ENCODE peak calls at places on chromosomes 6 and 20, in four cellular contexts. M is PC-3, T is HCT116, H is lung. S is an unnamed sample.
A peak's percentile ranks its signal among the peaks of the same experiment; 100 is the strongest.

GRCh38 chr6:154482858-154483257 is 27.6 kb downstream of the CNKSR3 start:
- DNase-seq in M (no peak), T (no peak), H (no peak), S (no peak)

GRCh38 chr6:154614101-154614500 is 103.6 kb upstream of the CNKSR3 start:
- DNase-seq in M (no peak), T (no peak), H (no peak), S (no peak)

GRCh38 chr6:95091823-95092436 is 485.4 kb upstream of the MANEA start:
- DNase-seq in M (peak; percentile 67), T (peak; percentile 57), H (no peak), S (no peak)

GRCh38 chr20:10034717-10035571 is at the start of gene ANKEF1:
- DNase-seq in M (peak; percentile 94), T (peak; percentile 59), H (peak; percentile 85), S (peak; percentile 89)

GRCh38 chr20:31943052-31943471 is 8.8 kb downstream of the PDRG1 start:
- DNase-seq in M (no peak), T (no peak), H (no peak), S (no peak)

GRCh38 chr6:127606131-127606562 is 29.2 kb downstream of the C6orf58 start:
- DNase-seq in M (peak; percentile 61), T (peak; percentile 41), H (no peak), S (peak; percentile 44)

GRCh38 chr6:31945507-31946369 is at the start of gene CFB:
- DNase-seq in M (peak; percentile 79), T (no peak), H (peak; percentile 72), S (no peak)

GRCh38 chr20:33275871-33276270 is 7.1 kb upstream of the BPIFB1 start:
- DNase-seq in M (no peak), T (no peak), H (no peak), S (no peak)

GRCh38 chr20:32634041-32634805 is 39.5 kb downstream of the C20orf203 start:
- DNase-seq in M (no peak), T (no peak), H (no peak), S (no peak)

GRCh38 chr6:144566868-144567615 is 281.9 kb downstream of the UTRN start:
- DNase-seq in M (peak; percentile 4), T (no peak), H (no peak), S (no peak)

GRCh38 chr20:58511364-58511763 is 3.8 kb downstream of the APCDD1L start:
- DNase-seq in M (no peak), T (no peak), H (no peak), S (no peak)

GRCh38 chr6:167505782-167506181 is 180.9 kb downstream of the TTLL2 start:
- DNase-seq in M (no peak), T (no peak), H (no peak), S (no peak)

DNA sequence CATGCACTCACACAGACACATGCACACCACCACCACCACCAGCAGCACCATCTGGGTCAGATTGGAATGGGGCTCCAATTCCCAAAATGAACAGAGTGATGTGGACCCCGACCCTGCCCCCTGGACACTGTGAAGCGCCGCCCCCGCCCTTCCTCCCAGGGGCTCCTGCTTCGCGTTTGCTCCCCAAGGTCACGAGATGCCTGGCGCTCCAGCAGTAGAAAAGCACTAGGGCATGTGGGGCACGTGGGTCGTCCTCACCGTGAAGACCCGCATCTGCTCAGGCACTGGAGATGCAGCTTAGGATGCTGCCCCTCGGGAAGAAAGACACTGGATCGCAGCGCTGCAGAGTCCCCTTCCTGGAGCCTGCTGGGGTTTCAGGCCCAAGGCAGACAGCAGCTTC is 184.0 kb downstream of the SMOC2 start:
- DNase-seq in M (no peak), T (no peak), H (no peak), S (no peak)
- H3K4me3 ChIP-seq in M (no peak overlapping the region), T (no peak overlapping the region), H (no peak overlapping the region), S (no peak overlapping the region)

DNA sequence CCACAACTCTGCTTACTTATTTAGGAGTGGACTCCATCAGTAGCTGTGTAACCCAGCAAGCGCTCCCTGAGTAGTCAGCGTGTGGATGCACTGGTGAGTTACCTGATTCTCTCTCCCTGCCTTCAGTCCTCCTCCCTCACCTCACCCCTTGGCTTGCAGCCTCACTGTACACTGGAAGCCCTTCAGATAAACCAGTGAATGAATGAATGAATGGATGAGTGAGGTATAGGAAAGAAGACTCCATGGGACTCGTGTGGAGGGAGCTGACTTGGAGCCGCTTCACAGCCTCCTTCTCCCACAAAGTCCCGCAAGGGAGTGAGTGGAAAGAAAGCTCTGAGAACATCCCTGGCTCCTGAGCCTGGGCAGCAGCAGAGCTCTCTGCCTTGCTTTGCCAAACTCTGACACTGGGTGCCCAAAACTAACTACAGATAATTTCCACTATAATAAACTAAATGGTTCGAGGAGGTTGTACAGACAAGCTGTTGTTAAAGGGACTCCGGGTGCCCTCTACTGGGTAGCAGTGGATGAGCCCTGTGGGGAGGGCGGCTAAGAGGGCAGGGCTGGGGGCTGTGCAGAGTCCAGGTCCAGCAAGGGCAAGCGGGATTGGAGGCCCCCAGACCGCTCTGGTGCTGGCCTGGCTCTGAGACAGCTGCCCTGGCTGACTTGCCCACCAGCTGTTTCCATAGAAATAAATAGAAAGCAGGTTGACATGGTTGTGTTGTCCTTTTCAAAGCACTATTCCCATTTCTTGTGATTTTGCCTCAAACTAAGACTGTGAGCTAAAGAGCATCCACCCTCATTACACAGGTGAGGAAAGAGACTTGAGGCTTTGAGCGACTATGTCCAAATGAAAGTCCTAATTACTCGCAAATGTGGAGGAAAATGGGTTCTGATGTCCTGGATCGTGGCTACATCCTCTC is 167.7 kb upstream of the CST7 start:
- DNase-seq in M (peak; percentile 68), T (no peak), H (no peak), S (peak; percentile 68)
- H3K27me3 ChIP-seq in M (peaks cover 41% of the 10 kb centered on the region), T (peaks cover 22% of the 10 kb centered on the region), H (no peaks in the 10 kb centered on the region), S (no peaks in the 10 kb centered on the region)

GRCh38 chr6:132126150-132126549 is 175.0 kb upstream of the CCN2 start:
- DNase-seq in M (no peak), T (no peak), H (no peak), S (no peak)
- TF ChIP-seq CTCF in M (no peak), T (no peak), H (no peak), S (peak; percentile 6)

GRCh38 chr6:131954775-131955107 is 3.6 kb upstream of the CCN2 start:
- DNase-seq in M (peak; percentile 86), T (no peak), H (peak; percentile 80), S (no peak)
- H3K4me3 ChIP-seq in M (peak overlapping the region; percentile 37), T (no peak overlapping the region), H (no peak overlapping the region), S (no peak overlapping the region)

DNA sequence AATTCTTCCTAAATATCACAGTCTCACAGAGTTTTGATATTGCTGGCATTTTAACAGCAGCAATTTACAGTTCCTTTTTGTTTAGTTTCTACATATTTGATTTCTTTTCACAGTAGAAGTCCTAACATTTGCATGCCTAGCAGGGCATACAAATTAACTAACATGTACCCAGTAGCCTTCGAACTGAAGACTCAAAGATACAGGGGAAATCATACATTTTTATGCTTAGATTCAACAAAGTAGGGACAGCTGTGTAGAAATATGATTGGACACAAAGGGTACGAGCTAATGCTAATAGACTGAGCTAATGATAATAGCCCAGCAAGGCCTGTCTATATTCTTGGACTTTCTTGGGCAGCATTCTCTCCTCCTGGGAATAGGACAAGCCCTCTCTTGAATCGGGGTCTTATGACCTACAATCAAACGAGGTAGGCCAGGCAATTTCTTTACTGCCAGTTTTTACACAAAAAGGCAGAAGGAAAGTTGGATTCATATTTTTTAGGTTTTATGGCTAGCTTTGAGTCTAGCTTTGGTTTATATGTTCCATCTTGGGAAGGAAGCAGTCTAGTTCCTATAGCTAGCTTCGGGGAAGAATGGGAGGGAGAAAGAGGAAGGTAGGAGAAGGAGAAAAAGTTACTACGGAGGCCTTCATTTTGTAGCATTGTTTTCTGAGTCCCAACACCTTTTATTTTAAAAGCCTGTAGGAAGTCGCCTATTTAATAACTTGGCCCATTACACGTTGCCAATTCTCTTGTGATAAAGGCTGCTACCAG is 115.8 kb downstream of the HFE start:
- DNase-seq in M (no peak), T (no peak), H (no peak), S (no peak)
- H3K27me3 ChIP-seq in M (no peaks in the 10 kb centered on the region), T (no peaks in the 10 kb centered on the region), H (no peaks in the 10 kb centered on the region), S (no peaks in the 10 kb centered on the region)

DNA sequence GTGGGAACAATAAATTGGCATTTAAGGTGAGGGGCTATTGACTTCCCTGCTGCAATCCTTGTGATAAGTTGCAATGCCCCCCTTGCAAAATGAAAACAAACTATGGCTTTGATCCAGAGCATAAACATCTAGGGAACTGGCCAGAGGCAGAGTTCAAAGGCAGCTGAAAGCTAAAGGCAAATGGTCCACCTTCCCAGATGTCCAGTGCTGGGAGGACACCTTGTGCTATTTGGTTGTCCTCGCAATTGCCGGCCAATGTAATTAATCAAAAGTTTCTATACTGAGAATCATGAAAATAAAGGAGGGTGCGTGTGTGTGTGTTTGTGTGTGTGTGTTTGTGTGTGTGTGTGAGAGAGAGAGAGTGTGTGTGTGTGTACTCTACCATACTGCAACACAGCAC is 337.4 kb downstream of the CBLN4 start:
- DNase-seq in M (no peak), T (no peak), H (no peak), S (no peak)
- TF ChIP-seq CTCF in M (no peak), T (no peak), H (no peak), S (peak; percentile 3)

GRCh38 chr6:33247977-33248642 is 23.6 kb downstream of the VPS52 start:
- DNase-seq in M (peak; percentile 94), T (peak; percentile 76), H (peak; percentile 89), S (peak; percentile 90)
- H3K4me3 ChIP-seq in M (peak overlapping the region; percentile 70), T (peak overlapping the region; percentile 74), H (peak overlapping the region; percentile 26), S (peak overlapping the region; percentile 70)

GRCh38 chr20:38670786-38671185 is 53.5 kb upstream of the SLC32A1 start:
- DNase-seq in M (no peak), T (no peak), H (no peak), S (no peak)
- H3K27me3 ChIP-seq in M (peaks cover 38% of the 10 kb centered on the region), T (peaks cover 17% of the 10 kb centered on the region), H (no peaks in the 10 kb centered on the region), S (no peaks in the 10 kb centered on the region)

DNA sequence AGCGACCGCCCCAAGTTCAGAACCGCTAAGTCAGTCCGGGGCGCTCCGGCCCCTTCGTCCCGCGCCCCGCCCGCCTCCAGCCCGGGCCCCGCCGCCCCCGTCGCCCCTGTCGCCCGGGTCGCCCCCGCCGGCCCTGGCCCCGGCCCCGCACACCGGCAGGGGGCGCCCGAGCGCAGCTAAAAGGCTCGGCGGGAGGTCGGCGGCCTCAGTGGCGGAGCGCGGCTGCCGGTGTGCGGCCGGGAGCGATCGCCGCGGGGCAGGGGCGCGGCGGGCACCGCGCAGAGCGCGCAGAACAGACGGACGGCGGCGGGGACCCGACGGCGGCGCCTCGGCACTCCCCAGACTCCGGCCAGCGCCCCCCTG is at the start of gene FNDC1:
- DNase-seq in M (no peak), T (no peak), H (no peak), S (peak; percentile 71)
- TF ChIP-seq CTCF in M (no peak), T (no peak), H (no peak), S (peak; percentile 9)

GRCh38 chr6:159074120-159074684 is 29.4 kb upstream of the TAGAP start:
- DNase-seq in M (peak; percentile 6), T (peak; percentile 41), H (no peak), S (peak; percentile 46)
- H3K4me3 ChIP-seq in M (no peak overlapping the region), T (peak overlapping the region; percentile 48), H (no peak overlapping the region), S (peak overlapping the region; percentile 68)

S was measured in BE2C.